ENCODE peak calls at places on chromosomes 2 and 18, in five cellular contexts. S is brain microvascular endothelial cell, A is left ventricle myocardium inferior, D is right cardiac atrium, C is thoracic aorta. E is an unnamed sample.

GRCh38 chr2:197958592-197958991 is 154.2 kb downstream of the PLCL1 start:
- DNase-seq in S (no peak), A (no peak), D (no peak), C (no peak), E (no peak)

GRCh38 chr2:134594399-134594798 is 124.4 kb downstream of the TMEM163 start:
- DNase-seq in S (no peak), A (no peak), D (no peak), C (no peak), E (no peak)

GRCh38 chr2:128559533-128560515 is 241.2 kb upstream of the HS6ST1 start:
- DNase-seq in S (no peak), A (no peak), D (no peak), C (no peak), E (no peak)

GRCh38 chr2:67613227-67613626 is 216.1 kb downstream of the ETAA1 start:
- DNase-seq in S (no peak), A (no peak), D (no peak), C (no peak), E (no peak)

GRCh38 chr18:41075212-41075611 is 879.8 kb upstream of the PIK3C3 start:
- DNase-seq in S (peak), A (no peak), D (no peak), C (no peak), E (peak)

GRCh38 chr18:33132657-33133056 is 307.9 kb downstream of the CCDC178 start:
- DNase-seq in S (no peak), A (no peak), D (no peak), C (no peak), E (no peak)

GRCh38 chr2:30267161-30267568 is 35.8 kb downstream of the LBH start:
- DNase-seq in S (no peak), A (no peak), D (no peak), C (no peak), E (no peak)

GRCh38 chr2:26848336-26849055 is 564 bp downstream of the DPYSL5 start:
- DNase-seq in S (no peak), A (no peak), D (peak), C (no peak), E (no peak)

GRCh38 chr2:3282056-3282998 is 95.3 kb downstream of the EIPR1 start:
- DNase-seq in S (peak), A (peak), D (peak), C (no peak), E (peak)
- H3K4me3 ChIP-seq in S (no peak), A (peak), D (no peak), C (no peak), E (peak)

GRCh38 chr2:124328397-124328796 is 303.3 kb downstream of the CNTNAP5 start:
- DNase-seq in S (no peak), A (no peak), D (no peak), C (no peak), E (no peak)
- H3K4me3 ChIP-seq in S (no peak), A (no peak), D (no peak), C (no peak), E (no peak)

GRCh38 chr2:132267372-132267771 is 105.6 kb upstream of the ANKRD30BL start:
- DNase-seq in S (no peak), A (no peak), D (no peak), C (no peak), E (no peak)
- H3K4me3 ChIP-seq in S (no peak), A (peak), D (no peak), C (peak), E (no peak)

GRCh38 chr2:157442636-157443035 is 1.3 kb downstream of the CYTIP start:
- DNase-seq in S (no peak), A (no peak), D (no peak), C (no peak), E (no peak)

GRCh38 chr2:157441072-157441454 is 2.8 kb downstream of the CYTIP start:
- DNase-seq in S (no peak), A (no peak), D (no peak), C (no peak), E (no peak)

GRCh38 chr2:157440404-157441071 is 3.4 kb downstream of the CYTIP start:
- DNase-seq in S (no peak), A (no peak), D (no peak), C (no peak), E (no peak)

GRCh38 chr2:157443090-157443489 is 799 bp downstream of the CYTIP start:
- DNase-seq in S (no peak), A (no peak), D (no peak), C (no peak), E (no peak)

DNA sequence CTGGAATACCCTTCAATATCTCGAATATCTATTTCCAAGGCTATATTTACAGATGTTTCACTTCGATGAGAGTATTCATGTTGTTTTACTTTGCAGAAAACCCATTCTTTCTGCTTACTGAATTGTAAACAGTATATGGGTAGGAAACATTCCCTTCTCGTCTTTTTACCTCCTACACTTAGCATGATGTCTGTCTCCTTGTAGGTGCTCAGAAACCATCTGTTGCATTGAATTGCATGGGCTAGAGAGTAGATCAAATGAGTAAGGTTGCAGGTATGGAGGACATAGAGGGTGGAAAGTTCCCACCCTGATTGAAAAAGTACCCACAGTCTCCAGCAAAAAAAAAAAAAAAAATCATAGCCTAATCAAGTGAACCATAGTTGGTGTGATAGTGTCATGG is 1.8 kb downstream of the CYTIP start:
- DNase-seq in S (no peak), A (no peak), D (no peak), C (no peak), E (no peak)
- H3K4me3 ChIP-seq in S (no peak), A (peak), D (peak), C (peak), E (no peak)

E was measured in kidney epithelial cell.